ENCODE peak calls at places on chromosomes 2 and 18, in six cellular contexts. X, H, Y, I, Q and M are unnamed samples.

GRCh38 chr2:59353301-59353921 is 1112.3 kb upstream of the FANCL start:
- DNase-seq in X (no peak), H (no peak), Y (no peak), I (no peak), Q (no peak), M (no peak)

GRCh38 chr18:183769-184168 is 25.4 kb downstream of the USP14 start:
- DNase-seq in X (peak; percentile 32), H (no peak), Y (no peak), I (no peak), Q (no peak), M (peak; percentile 40)

GRCh38 chr2:130288467-130289403 is 54.0 kb upstream of the IMP4 start:
- DNase-seq in X (no peak), H (no peak), Y (peak; percentile 36), I (peak; percentile 78), Q (no peak), M (no peak)

GRCh38 chr18:49444599-49444998 is 15.8 kb downstream of the DYM start:
- DNase-seq in X (no peak), H (no peak), Y (no peak), I (no peak), Q (no peak), M (peak; percentile 19)

GRCh38 chr18:63237911-63238710 is 81.5 kb downstream of the BCL2 start:
- DNase-seq in X (peak; percentile 84), H (no peak), Y (peak; percentile 81), I (peak; percentile 77), Q (peak; percentile 74), M (peak; percentile 92)

GRCh38 chr2:23912054-23912453 is 14.9 kb downstream of the ATAD2B start:
- DNase-seq in X (no peak), H (no peak), Y (no peak), I (no peak), Q (no peak), M (peak; percentile 49)

GRCh38 chr2:3443685-3444084 is 64.2 kb downstream of the TRAPPC12 start:
- DNase-seq in X (no peak), H (peak; percentile 8), Y (no peak), I (peak; percentile 60), Q (no peak), M (no peak)

GRCh38 chr2:26811791-26812454 is 26.1 kb downstream of the CENPA start:
- DNase-seq in X (no peak), H (no peak), Y (peak; percentile 61), I (no peak), Q (no peak), M (no peak)

GRCh38 chr18:62289047-62289446 is 36.1 kb upstream of the TNFRSF11A start:
- DNase-seq in X (no peak), H (no peak), Y (no peak), I (no peak), Q (peak; percentile 75), M (no peak)

GRCh38 chr2:62050456-62051045 is 145.1 kb downstream of the COMMD1 start:
- DNase-seq in X (no peak), H (no peak), Y (no peak), I (peak; percentile 34), Q (no peak), M (no peak)

GRCh38 chr18:27143580-27144287 is 41.4 kb downstream of the CHST9 start:
- DNase-seq in X (no peak), H (no peak), Y (no peak), I (peak; percentile 37), Q (no peak), M (no peak)

GRCh38 chr2:147865560-147865959 is 20.7 kb downstream of the ACVR2A start:
- DNase-seq in X (no peak), H (no peak), Y (no peak), I (no peak), Q (peak; percentile 38), M (peak; percentile 50)

GRCh38 chr2:147860009-147860408 is 15.2 kb downstream of the ACVR2A start:
- DNase-seq in X (no peak), H (no peak), Y (peak; percentile 45), I (peak; percentile 67), Q (no peak), M (no peak)

GRCh38 chr2:147867050-147867449 is 22.2 kb downstream of the ACVR2A start:
- DNase-seq in X (no peak), H (no peak), Y (no peak), I (no peak), Q (no peak), M (no peak)

GRCh38 chr2:147863835-147864234 is 19.0 kb downstream of the ACVR2A start:
- DNase-seq in X (peak; percentile 18), H (no peak), Y (no peak), I (no peak), Q (peak; percentile 51), M (peak; percentile 28)

DNA sequence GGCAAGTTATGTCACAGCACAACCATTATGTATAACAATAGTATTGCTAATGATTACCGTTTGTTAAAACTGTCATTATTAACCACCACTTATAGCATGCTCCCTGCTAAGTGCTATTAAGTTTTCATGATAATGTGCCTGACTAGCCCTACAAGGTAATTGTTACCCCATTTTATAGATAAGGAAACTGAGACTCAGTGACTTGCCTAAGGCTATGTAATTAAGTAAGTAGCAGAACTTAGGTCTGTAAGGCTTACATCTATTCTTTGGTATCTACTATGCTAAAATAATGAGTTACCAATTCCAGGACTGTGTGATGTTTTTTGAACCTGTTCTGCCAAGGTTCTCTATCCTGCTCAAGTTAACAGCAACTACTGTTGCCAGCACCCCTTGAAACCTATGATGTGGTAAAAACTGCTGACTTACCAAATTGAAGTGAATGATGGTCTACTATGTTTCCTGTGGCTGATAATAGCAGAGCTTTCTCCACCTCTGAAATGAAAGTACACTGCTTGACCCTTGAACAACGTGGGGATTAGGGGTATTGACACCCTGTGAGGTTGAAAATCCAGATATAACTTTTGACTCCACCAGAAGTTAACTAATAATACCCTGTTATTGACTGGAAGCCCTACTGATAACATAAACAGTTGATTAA is 18.2 kb downstream of the ACVR2A start:
- DNase-seq in X (no peak), H (no peak), Y (no peak), I (no peak), Q (no peak), M (no peak)
- H4K20me1 ChIP-seq in X (peaks cover 2% of the 10 kb centered on the region), H (peaks cover 4% of the 10 kb centered on the region), Y (no peaks in the 10 kb centered on the region), I (peaks cover 13% of the 10 kb centered on the region), Q (no peaks in the 10 kb centered on the region), M (peaks cover 39% of the 10 kb centered on the region)

GRCh38 chr2:120032297-120032696 is 19.4 kb downstream of the EPB41L5 start:
- DNase-seq in X (no peak), H (no peak), Y (no peak), I (no peak), Q (no peak), M (no peak)
- H4K20me1 ChIP-seq in X (no peaks in the 10 kb centered on the region), H (no peaks in the 10 kb centered on the region), Y (peaks cover 42% of the 10 kb centered on the region), I (peaks cover 6% of the 10 kb centered on the region), Q (no peaks in the 10 kb centered on the region), M (no peaks in the 10 kb centered on the region)

GRCh38 chr2:5692561-5693287 is 540 bp downstream of the SOX11 start:
- DNase-seq in X (peak; percentile 1), H (no peak), Y (no peak), I (peak; percentile 54), Q (no peak), M (peak; percentile 17)

GRCh38 chr2:5695641-5696350 is 3.6 kb downstream of the SOX11 start:
- DNase-seq in X (no peak), H (peak; percentile 91), Y (peak; percentile 65), I (peak; percentile 67), Q (no peak), M (peak; percentile 30)

GRCh38 chr2:5693288-5694015 is 1.3 kb downstream of the SOX11 start:
- DNase-seq in X (no peak), H (no peak), Y (peak; percentile 61), I (peak; percentile 36), Q (no peak), M (peak; percentile 16)

GRCh38 chr2:5696351-5696740 is 4.2 kb downstream of the SOX11 start:
- DNase-seq in X (no peak), H (peak; percentile 86), Y (peak; percentile 60), I (peak; percentile 46), Q (no peak), M (peak; percentile 40)

GRCh38 chr2:5694016-5694690 is 2.0 kb downstream of the SOX11 start:
- DNase-seq in X (no peak), H (peak; percentile 81), Y (peak; percentile 83), I (peak; percentile 76), Q (no peak), M (no peak)
- H4K20me1 ChIP-seq in X (no peaks in the 10 kb centered on the region), H (no peaks in the 10 kb centered on the region), Y (peaks cover 67% of the 10 kb centered on the region), I (peaks cover 21% of the 10 kb centered on the region), Q (no peaks in the 10 kb centered on the region), M (no peaks in the 10 kb centered on the region)

DNA sequence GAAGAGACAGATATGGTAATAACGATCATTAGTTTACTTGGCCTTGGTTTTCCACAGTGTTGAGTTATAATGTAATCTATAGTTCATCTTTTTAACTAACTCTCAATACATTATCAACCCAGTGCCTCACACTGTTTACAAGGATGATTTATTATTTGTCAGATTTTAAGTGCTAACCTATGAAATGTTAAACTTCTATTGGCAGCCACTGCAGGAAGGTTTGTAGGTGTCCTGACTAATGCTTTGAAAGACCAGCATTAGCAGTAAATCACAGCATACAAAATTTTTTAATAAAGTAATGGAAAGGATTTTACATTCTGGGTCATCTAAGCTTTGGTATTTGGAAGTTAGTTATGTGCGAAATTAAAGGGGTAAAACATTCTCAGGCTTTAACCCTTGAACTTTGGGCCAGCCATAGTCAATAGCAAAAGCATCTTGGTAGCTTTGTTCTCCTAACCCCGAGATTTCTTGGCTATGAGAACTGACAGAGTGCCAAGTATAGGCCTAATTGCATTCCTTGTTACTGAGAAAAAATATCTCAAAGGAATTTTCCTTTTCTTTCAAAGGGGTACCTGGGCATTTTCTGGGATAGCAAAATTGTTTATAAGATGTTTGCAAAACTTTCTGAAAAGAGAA is 30.6 kb downstream of the SPATS2L start:
- DNase-seq in X (peak; percentile 44), H (no peak), Y (no peak), I (no peak), Q (peak; percentile 54), M (peak; percentile 24)
- H4K20me1 ChIP-seq in X (no peaks in the 10 kb centered on the region), H (no peaks in the 10 kb centered on the region), Y (no peaks in the 10 kb centered on the region), I (peaks cover 9% of the 10 kb centered on the region), Q (no peaks in the 10 kb centered on the region), M (peaks cover 3% of the 10 kb centered on the region)

GRCh38 chr2:8303322-8303832 is 378.5 kb upstream of the ID2 start:
- DNase-seq in X (no peak), H (peak; percentile 96), Y (no peak), I (no peak), Q (no peak), M (no peak)
- H4K20me1 ChIP-seq in X (no peaks in the 10 kb centered on the region), H (no peaks in the 10 kb centered on the region), Y (no peaks in the 10 kb centered on the region), I (no peaks in the 10 kb centered on the region), Q (no peaks in the 10 kb centered on the region), M (no peaks in the 10 kb centered on the region)